ENCODE peak calls at places on chromosomes 1 and 21, in five cellular contexts. B is neuronal stem cell, X is mesenchymal stem cell, T is IMR-90, Z is H1. A is an unnamed sample.

GRCh38 chr1:180643693-180644092 is 11.9 kb downstream of the XPR1 start:
- DNase-seq in B (no peak), X (peak), T (peak), Z (no peak), A (no peak)

GRCh38 chr1:223011230-223011856 is 131.7 kb downstream of the TLR5 start:
- DNase-seq in B (no peak), Z (no peak), T (no peak), X (no peak), A (no peak)

GRCh38 chr1:15802234-15802965 is 5.0 kb downstream of the UQCRHL start:
- DNase-seq in X (no peak), B (no peak), T (peak), Z (no peak), A (no peak)

GRCh38 chr1:116115476-116115875 is 4.3 kb downstream of the MAB21L3 start:
- DNase-seq in Z (no peak), X (peak), B (no peak), T (peak), A (no peak)

GRCh38 chr1:206987873-206988272 is 17.6 kb upstream of the FCAMR start:
- DNase-seq in B (no peak), Z (no peak), X (no peak), T (no peak), A (no peak)

GRCh38 chr1:156963621-156964020 is 43.2 kb downstream of the LRRC71 start:
- DNase-seq in B (no peak), X (no peak), Z (no peak), T (no peak), A (no peak)

GRCh38 chr1:94927405-94928175 is 680 bp upstream of the CNN3 start:
- DNase-seq in Z (peak), T (peak), X (peak), B (peak), A (peak)

GRCh38 chr1:234532511-234532922 is 53.5 kb upstream of the TARBP1 start:
- DNase-seq in T (no peak), X (no peak), Z (no peak), B (no peak), A (no peak)

GRCh38 chr1:209241481-209241880 is 342.0 kb upstream of the CAMK1G start:
- DNase-seq in B (no peak), Z (no peak), T (peak), X (no peak), A (no peak)

GRCh38 chr1:172499636-172500141 is 33.3 kb upstream of the SUCO start:
- DNase-seq in T (no peak), B (no peak), Z (no peak), X (no peak), A (no peak)

GRCh38 chr1:44924835-44925464 is 61.4 kb downstream of the EIF2B3 start:
- DNase-seq in Z (no peak), B (no peak), T (peak), X (peak), A (no peak)

GRCh38 chr1:228020686-228021525 is 14.1 kb downstream of the WNT3A start:
- DNase-seq in T (no peak), Z (no peak), X (no peak), B (no peak), A (peak)

GRCh38 chr1:214002060-214002459 is 14.3 kb downstream of the PROX1 start:
- DNase-seq in T (no peak), Z (no peak), X (no peak), B (no peak), A (no peak)

GRCh38 chr1:184366992-184367391 is 19.8 kb upstream of the C1orf21 start:
- DNase-seq in X (peak), Z (no peak), T (no peak), B (no peak), A (no peak)

GRCh38 chr1:203361843-203362524 is 11.1 kb upstream of the FMOD start:
- DNase-seq in X (peak), B (no peak), T (peak), Z (no peak), A (no peak)

GRCh38 chr1:206651958-206652890 is 16.9 kb downstream of the DYRK3 start:
- DNase-seq in X (no peak), B (no peak), Z (no peak), T (no peak), A (no peak)

GRCh38 chr1:173744651-173745050 is 29.9 kb downstream of the KLHL20 start:
- DNase-seq in Z (no peak), B (no peak), T (no peak), X (no peak), A (no peak)

GRCh38 chr1:33302325-33302724 is 18.6 kb downstream of the A3GALT2 start:
- DNase-seq in Z (no peak), B (no peak), T (no peak), X (no peak), A (no peak)

GRCh38 chr1:169528214-169529067 is 42.7 kb upstream of the SLC19A2 start:
- DNase-seq in X (no peak), Z (no peak), B (no peak), T (no peak), A (no peak)

GRCh38 chr1:21157054-21157453 is 19.6 kb downstream of the EIF4G3 start:
- DNase-seq in T (no peak), Z (no peak), X (no peak), B (no peak), A (no peak)

GRCh38 chr1:245074232-245074747 is 80.5 kb upstream of the KIF26B start:
- DNase-seq in Z (no peak), B (peak), T (peak), X (peak), A (no peak)

GRCh38 chr1:216793303-216793702 is 70.1 kb upstream of the ESRRG start:
- DNase-seq in X (no peak), B (no peak), Z (no peak), T (no peak), A (peak)

GRCh38 chr1:220888665-220888986 is 9.4 kb downstream of the HLX start:
- DNase-seq in B (no peak), X (no peak), T (no peak), Z (no peak), A (no peak)

GRCh38 chr1:18279713-18280074 is 172.1 kb downstream of the IGSF21 start:
- DNase-seq in Z (no peak), T (no peak), B (no peak), X (no peak), A (no peak)

GRCh38 chr21:27532081-27532480 is 565.2 kb upstream of the ADAMTS5 start:
- DNase-seq in B (no peak), Z (no peak), X (peak), T (peak), A (no peak)

GRCh38 chr1:46960250-46960649 is 19.0 kb upstream of the CYP4A11 start:
- DNase-seq in T (no peak), X (no peak), B (no peak), Z (no peak), A (no peak)

GRCh38 chr1:234509457-234510328 is 30.7 kb upstream of the TARBP1 start:
- DNase-seq in X (no peak), Z (no peak), T (no peak), B (no peak), A (no peak)

GRCh38 chr1:48524892-48525467 is 53.0 kb upstream of the SPATA6 start:
- DNase-seq in T (peak), Z (no peak), X (no peak), B (no peak), A (no peak)

GRCh38 chr1:160615660-160616059 is 31.2 kb downstream of the SLAMF1 start:
- DNase-seq in X (no peak), T (no peak), B (no peak), Z (no peak), A (no peak)
- H2BK15ac ChIP-seq in X (no peak), T (no peak), B (no peak), Z (no peak), A (no peak)

DNA sequence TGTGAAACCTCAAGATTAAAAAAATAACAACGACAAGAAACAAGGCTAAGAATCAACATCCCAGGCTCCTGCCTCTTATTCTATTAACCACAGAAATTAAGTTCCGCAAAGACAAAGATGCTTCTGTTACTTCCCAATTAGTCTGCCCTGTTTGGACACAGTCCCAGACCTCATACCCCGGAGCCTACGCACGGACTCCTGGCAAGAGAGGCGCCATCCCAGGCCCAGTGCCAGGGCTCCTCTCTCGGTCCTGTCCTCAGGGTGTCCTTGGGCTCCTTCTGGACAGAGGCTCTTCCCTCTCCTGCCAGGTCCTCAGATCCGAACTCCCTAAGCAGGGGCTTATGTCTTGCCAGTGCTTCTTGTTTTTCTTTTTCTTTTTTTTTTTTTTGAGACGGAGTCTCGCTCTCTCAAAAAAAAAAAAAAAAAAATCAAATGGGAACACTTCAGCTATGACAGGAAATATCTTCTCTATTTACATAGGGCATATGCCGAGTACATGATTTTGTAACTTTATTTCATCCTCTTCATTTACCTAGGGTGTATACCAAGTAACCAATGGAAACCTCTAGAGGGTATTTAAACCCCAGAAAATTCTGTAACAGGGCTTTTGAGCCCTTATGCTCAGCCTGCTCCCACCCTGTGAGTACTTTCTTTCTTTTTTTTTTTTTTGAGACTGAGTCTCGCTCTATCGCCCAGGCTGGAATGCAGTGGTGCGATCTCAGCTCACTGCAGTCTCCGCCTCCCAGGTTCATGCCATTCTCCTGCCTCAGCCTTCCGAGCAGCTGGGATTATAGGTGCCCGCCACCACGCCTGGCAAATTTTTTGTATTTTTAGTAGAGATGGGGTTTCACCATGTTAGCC is 11.7 kb upstream of the ENO1 start:
- DNase-seq in Z (no peak), T (peak), B (no peak), X (peak), A (no peak)
- H2BK15ac ChIP-seq in Z (no peak), T (no peak), B (no peak), X (no peak), A (no peak)

DNA sequence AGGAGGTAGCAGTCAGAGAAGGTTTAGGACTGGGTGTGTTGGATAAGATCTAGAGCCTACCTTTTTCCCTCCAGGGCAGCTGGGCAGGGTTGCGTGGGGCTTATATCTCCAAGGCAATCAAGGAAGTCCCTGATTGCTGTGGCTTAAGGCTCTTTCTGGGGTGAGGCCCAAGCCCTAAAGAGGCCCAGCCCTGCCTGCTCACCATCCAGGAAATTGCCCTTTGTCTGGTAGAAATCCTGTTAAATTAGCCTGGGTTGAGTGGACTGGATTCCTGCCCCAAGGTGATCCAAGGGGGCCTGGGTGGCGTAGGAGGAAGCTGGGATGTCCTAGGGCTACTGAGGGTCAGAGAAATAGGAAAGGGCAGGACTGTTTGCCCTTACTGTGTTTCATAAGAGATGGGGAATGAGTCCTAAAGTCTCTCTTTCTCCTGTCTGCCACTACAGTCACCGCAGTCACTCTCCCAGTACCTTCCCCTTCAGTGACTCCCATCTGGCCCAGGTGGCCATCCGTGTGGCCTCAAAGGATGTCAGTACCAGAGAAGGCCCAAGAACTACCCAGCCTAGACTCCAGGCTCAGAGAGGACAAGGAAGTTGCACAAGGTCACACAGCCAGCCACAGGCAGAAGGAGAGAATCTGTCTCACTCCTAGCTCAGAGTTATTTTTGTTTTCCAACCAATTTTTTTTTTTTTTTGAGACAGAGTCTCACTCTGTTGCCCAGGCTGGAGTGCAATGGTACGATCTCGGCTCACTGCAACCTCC is 25.8 kb downstream of the MFSD2A start:
- DNase-seq in B (no peak), X (no peak), Z (no peak), T (no peak), A (no peak)
- H2BK15ac ChIP-seq in B (no peak), X (no peak), Z (no peak), T (peak), A (no peak)

GRCh38 chr1:2197732-2198165 is 3.2 kb upstream of the FAAP20 start:
- DNase-seq in Z (no peak), B (no peak), T (no peak), X (no peak), A (no peak)
- H2BK15ac ChIP-seq in Z (no peak), B (peak), T (no peak), X (no peak), A (no peak)

GRCh38 chr1:59669752-59670312 is 144.9 kb upstream of the HOOK1 start:
- DNase-seq in Z (peak), T (peak), B (peak), X (peak), A (peak)

GRCh38 chr1:59667020-59667419 is 147.7 kb upstream of the HOOK1 start:
- DNase-seq in Z (no peak), X (no peak), B (no peak), T (no peak), A (no peak)

GRCh38 chr1:59670662-59671061 is 144.1 kb upstream of the HOOK1 start:
- DNase-seq in T (no peak), B (no peak), X (no peak), Z (no peak), A (no peak)

GRCh38 chr1:59664167-59664566 is 150.6 kb upstream of the HOOK1 start:
- DNase-seq in Z (no peak), X (no peak), B (no peak), T (no peak), A (no peak)

DNA sequence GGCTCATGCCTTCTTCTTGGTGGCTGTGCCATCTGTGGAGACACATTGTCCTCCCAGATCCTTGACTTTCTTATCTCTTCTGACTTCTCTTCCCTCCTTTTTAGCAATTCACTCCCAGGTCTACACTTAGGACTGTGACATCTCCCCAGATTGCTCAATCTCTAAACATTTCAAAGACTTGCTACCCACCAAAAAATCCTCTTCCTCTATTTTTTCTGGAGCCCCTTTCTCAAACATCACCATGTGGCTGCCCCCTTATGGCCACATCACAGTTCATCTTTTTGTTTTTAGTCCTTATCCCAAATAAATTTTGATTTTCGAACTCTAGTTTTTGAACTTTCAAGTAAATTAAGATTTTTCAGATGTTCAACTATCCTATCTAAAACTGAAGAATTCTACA is 148.6 kb upstream of the HOOK1 start:
- DNase-seq in X (no peak), B (no peak), Z (no peak), T (no peak), A (no peak)
- H2BK15ac ChIP-seq in X (no peak), B (no peak), Z (no peak), T (no peak), A (no peak)

DNA sequence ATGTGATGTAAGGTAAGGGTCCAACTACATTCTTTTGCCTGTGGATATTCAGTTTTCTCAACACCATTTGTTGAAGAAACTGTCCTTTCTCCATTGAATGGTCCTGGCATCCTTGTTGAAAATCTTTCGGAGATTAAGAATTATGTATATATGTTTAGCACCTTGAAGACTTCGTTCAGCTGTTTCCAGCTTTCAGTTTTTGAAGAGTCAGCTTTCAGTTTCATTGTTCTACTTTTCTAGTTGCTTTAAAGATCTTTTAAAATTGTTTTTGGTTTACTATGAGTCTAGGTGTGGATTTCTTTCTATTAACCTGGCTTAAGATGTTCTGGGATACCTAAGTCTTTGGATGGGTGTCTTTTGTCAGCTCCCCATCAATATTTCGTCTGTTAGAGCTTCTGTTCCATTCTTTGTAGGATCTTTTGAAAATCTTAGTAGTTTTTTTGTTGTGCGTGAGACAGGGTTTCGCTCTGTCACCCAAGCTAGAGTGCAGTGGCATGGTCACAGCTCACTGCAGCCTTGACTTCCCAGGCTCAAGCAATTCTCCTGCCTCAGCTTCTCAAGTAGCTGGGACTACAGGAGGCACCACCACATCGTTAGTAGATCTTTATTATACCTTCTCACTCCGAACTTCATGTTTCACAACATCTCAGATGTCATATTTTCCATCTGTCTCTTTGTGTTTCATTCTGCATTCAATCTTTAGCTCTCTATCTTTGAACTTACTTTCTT is 353.5 kb upstream of the B3GALT2 start:
- DNase-seq in B (no peak), Z (no peak), T (no peak), X (no peak), A (no peak)
- H2BK15ac ChIP-seq in B (no peak), Z (peak), T (no peak), X (no peak), A (no peak)

DNA sequence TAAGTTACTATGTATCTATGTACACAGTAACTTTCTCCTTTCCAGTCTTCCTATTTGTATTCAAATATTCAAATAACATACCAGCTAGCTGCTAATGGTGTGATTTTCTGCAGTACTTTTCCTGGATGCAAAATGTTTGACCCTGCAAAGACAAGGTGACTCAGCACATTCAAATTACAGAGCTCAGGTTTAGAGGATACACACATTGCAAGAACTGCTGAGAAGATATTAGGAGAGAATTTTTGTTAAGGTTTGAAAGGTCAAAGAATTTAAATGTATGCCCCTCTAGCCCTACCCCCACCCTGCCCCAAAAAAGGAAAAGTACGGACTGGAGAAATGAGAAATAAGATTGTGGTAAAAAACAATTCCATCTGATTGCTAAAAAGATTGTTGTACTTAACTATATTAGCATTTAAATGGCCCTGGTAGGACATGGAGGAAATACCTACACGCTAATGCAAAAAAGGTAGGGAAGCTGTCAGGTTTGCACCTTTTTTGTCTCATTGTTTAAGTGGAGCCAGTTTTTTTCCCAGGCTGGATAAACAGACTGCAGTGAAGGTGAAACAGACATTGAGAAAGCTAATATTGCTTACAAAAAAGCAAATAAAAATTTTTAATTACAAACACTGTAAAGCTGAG is 45.6 kb downstream of the ZNF281 start:
- DNase-seq in T (peak), Z (peak), X (peak), B (no peak), A (peak)
- H2BK15ac ChIP-seq in T (peak), Z (no peak), X (no peak), B (no peak), A (no peak)

DNA sequence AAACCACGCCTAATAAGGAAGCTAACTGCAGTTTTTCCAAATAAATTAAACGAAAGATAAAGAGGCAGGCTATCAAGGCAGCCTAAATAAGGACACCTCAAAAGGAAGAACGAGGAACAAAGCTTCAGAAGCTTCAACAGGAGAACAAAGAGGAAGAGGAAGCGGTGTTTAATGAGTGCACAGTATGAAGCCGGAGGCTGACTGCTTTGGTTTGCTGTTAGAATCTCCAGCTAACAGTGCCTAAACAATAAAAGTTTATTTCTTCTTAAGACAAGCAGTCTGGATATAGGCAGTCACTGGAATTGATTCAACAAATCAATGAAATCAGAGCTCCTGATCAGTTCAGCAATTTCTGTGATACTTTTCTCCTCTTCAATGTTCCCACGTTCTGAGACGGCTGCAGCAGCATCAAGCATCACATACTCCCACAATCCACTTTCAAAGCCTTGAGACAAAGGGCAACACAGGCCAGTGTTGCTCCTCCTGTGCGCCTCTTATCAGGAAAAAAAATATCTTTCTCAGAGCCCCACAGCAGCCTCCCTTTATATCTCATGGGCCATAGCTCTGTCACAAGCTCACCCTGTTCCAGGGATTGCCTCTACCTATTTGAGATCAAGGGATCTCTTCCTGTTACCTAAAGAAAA is 365.6 kb upstream of the ST6GALNAC5 start:
- DNase-seq in B (peak), T (no peak), X (no peak), Z (no peak), A (peak)
- H2BK15ac ChIP-seq in B (no peak), T (no peak), X (no peak), Z (no peak), A (no peak)

A was measured in H9.